ENCODE peak calls at places on chromosomes 13 and 19, in ten cellular contexts. S is neural progenitor cell, O is GM23248, T is esophagus squamous epithelium, J is body of pancreas, F is PC-3, P is cardiac muscle cell, L is Peyer's patch, Q is BE2C, A is uterus. K is an unnamed sample.

GRCh38 chr19:23203841-23204344 is 46.3 kb downstream of the ZNF724 start:
- DNase-seq in S (no peak), O (no peak), T (no peak), J (no peak), F (no peak), P (peak; percentile 16), L (no peak), Q (no peak), A (peak; percentile 31), K (no peak)

GRCh38 chr19:4454952-4455738 is 2.4 kb downstream of the UBXN6 start:
- DNase-seq in S (no peak), O (peak; percentile 89), T (no peak), J (no peak), F (no peak), P (peak; percentile 80), L (no peak), Q (no peak), A (peak; percentile 69), K (no peak)

GRCh38 chr19:44747739-44748425 is 626 bp upstream of the BCL3 start:
- DNase-seq in S (peak; percentile 17), O (peak; percentile 77), T (no peak), J (peak; percentile 66), F (peak; percentile 46), P (peak; percentile 81), L (peak; percentile 82), Q (peak; percentile 83), A (peak; percentile 64), K (no peak)

GRCh38 chr19:50432658-50433057 is at the start of gene MYBPC2:
- DNase-seq in S (peak; percentile 51), O (no peak), T (no peak), J (no peak), F (no peak), P (peak; percentile 27), L (no peak), Q (no peak), A (no peak), K (no peak)

GRCh38 chr13:86608739-86609138 is 809.5 kb upstream of the SLITRK6 start:
- DNase-seq in S (no peak), O (no peak), T (no peak), J (no peak), F (no peak), P (no peak), L (no peak), Q (no peak), A (no peak), K (no peak)

GRCh38 chr19:7989071-7989575 is 16.3 kb downstream of the ELAVL1 start:
- DNase-seq in S (no peak), O (no peak), T (no peak), J (no peak), F (peak; percentile 84), P (no peak), L (no peak), Q (no peak), A (no peak), K (no peak)

GRCh38 chr19:29971648-29972047 is 29.6 kb downstream of the URI1 start:
- DNase-seq in S (no peak), O (no peak), T (no peak), J (no peak), F (no peak), P (no peak), L (no peak), Q (no peak), A (no peak), K (no peak)

GRCh38 chr19:56594783-56595547 is at the start of gene ZNF71:
- DNase-seq in S (peak; percentile 95), O (peak; percentile 93), T (peak; percentile 41), J (peak; percentile 89), F (peak; percentile 86), P (peak; percentile 92), L (peak; percentile 94), Q (peak; percentile 94), A (peak; percentile 89), K (peak; percentile 87)

GRCh38 chr19:6800991-6801396 is 28.5 kb downstream of the VAV1 start:
- DNase-seq in S (no peak), O (peak; percentile 86), T (no peak), J (no peak), F (peak; percentile 99), P (peak; percentile 62), L (no peak), Q (no peak), A (no peak), K (no peak)

GRCh38 chr19:55443045-55443823 is at the start of gene SHISA7:
- DNase-seq in S (peak; percentile 48), O (peak; percentile 30), T (no peak), J (no peak), F (peak; percentile 23), P (no peak), L (no peak), Q (no peak), A (no peak), K (no peak)

GRCh38 chr19:33580645-33581037 is 41.1 kb upstream of the CHST8 start:
- DNase-seq in S (no peak), O (no peak), T (no peak), J (no peak), F (peak; percentile 17), P (no peak), L (no peak), Q (no peak), A (no peak), K (no peak)

GRCh38 chr19:4717191-4717965 is 6.3 kb downstream of the DPP9 start:
- DNase-seq in S (no peak), O (no peak), T (no peak), J (no peak), F (peak; percentile 80), P (peak; percentile 54), L (no peak), Q (no peak), A (no peak), K (no peak)

DNA sequence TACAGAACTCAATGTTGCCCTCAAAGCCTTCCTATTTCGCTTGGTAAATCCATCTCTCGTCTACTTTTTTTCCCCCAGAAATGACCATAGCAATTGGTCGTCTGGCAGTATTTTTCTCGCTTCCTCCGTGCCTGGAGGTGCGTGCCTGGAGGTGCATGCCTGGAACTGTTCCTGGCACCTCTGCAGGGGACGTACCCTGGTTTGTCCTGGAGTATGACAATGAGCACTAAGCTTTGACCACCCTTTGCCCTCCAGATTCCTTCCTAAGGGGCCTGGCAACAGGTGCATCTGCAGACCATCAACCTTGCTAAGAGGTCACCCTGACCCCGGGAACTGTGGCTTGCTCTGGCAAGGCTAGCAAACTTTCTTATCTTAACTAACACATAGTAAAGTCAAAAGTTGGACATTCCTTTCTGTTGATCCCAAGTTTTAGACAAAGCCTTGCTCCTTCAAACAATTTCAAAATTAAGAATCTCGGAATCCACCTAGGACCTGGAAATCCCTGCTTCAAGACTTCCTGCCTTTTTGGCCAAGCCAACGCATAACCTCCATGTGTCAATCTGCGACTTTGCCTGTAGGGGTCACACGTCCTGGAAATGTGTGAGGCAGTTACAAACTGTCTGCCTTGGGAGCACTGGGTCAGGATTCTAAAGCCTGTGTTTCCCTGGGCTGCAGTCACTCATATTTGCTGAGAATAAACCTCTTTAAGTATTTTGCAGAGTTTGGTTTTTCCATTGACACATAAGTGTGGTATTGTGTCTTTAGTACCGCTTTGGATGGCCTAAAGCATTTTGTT is 28.8 kb upstream of the TUBGCP3 start:
- DNase-seq in S (peak; percentile 65), O (peak; percentile 67), T (no peak), J (peak; percentile 41), F (peak; percentile 53), P (peak; percentile 62), L (no peak), Q (peak; percentile 46), A (no peak), K (no peak)
- H3K4me1 ChIP-seq in S (no peaks in the 10 kb centered on the region), O (no peaks in the 10 kb centered on the region), T (no peaks in the 10 kb centered on the region), J (no peaks in the 10 kb centered on the region), F (no peaks in the 10 kb centered on the region), P (no peaks in the 10 kb centered on the region), L (no peaks in the 10 kb centered on the region), Q (no peaks in the 10 kb centered on the region), A (no peaks in the 10 kb centered on the region), K (no peaks in the 10 kb centered on the region)

DNA sequence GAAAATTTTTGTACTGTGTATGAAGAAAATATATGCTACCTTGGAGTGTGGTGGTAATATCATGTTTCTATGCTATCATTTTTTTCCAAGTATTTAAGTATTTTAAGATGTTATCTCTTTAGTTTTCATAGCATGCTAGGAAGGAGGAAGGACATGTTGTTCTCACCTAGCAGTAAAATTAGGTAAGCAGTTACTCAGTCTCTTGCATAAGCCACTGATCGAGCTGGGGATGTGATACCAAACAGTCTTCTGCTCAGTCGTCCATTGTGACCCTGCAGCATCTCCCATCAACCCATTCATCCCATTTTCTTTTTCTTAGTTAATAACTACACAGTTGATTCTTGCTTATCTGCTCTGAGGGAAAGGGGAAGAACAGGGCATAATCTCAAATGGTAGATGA is 130.6 kb downstream of the KLF5 start:
- DNase-seq in S (no peak), O (no peak), T (no peak), J (no peak), F (no peak), P (no peak), L (no peak), Q (no peak), A (no peak), K (no peak)
- H3K4me3 ChIP-seq in S (no peak overlapping the region), O (no peak overlapping the region), T (no peak overlapping the region), J (no peak overlapping the region), F (no peak overlapping the region), P (no peak overlapping the region), L (no peak overlapping the region), Q (no peak overlapping the region), A (no peak overlapping the region), K (no peak overlapping the region)

GRCh38 chr13:97261254-97262015 is 39.3 kb downstream of the MBNL2 start:
- DNase-seq in S (no peak), O (no peak), T (no peak), J (no peak), F (no peak), P (no peak), L (no peak), Q (no peak), A (no peak), K (no peak)
- H3K4me1 ChIP-seq in S (peaks cover 4% of the 10 kb centered on the region), O (peaks cover 40% of the 10 kb centered on the region), T (peaks cover 17% of the 10 kb centered on the region), J (peaks cover 78% of the 10 kb centered on the region), F (peaks cover 43% of the 10 kb centered on the region), P (peaks cover 35% of the 10 kb centered on the region), L (peaks cover 3% of the 10 kb centered on the region), Q (peaks cover 30% of the 10 kb centered on the region), A (peaks cover 10% of the 10 kb centered on the region), K (peaks cover 10% of the 10 kb centered on the region)

GRCh38 chr19:2170987-2171348 is 7.2 kb downstream of the DOT1L start:
- DNase-seq in S (no peak), O (no peak), T (no peak), J (no peak), F (no peak), P (no peak), L (no peak), Q (no peak), A (no peak), K (no peak)

GRCh38 chr19:2170219-2170618 is 6.5 kb downstream of the DOT1L start:
- DNase-seq in S (peak; percentile 77), O (no peak), T (no peak), J (no peak), F (no peak), P (no peak), L (no peak), Q (peak; percentile 44), A (no peak), K (no peak)

GRCh38 chr19:2167896-2168618 is 4.3 kb downstream of the DOT1L start:
- DNase-seq in S (no peak), O (peak; percentile 74), T (peak; percentile 49), J (no peak), F (peak; percentile 23), P (peak; percentile 62), L (peak; percentile 86), Q (no peak), A (peak; percentile 57), K (peak; percentile 7)

GRCh38 chr19:2166741-2167738 is 3.3 kb downstream of the DOT1L start:
- DNase-seq in S (no peak), O (peak; percentile 92), T (no peak), J (peak; percentile 81), F (peak; percentile 70), P (peak; percentile 83), L (peak; percentile 77), Q (peak; percentile 90), A (peak; percentile 81), K (no peak)

GRCh38 chr19:2168619-2169424 is 5.1 kb downstream of the DOT1L start:
- DNase-seq in S (peak; percentile 93), O (peak; percentile 99), T (peak; percentile 74), J (peak; percentile 97), F (peak; percentile 97), P (peak; percentile 98), L (peak; percentile 96), Q (peak; percentile 88), A (peak; percentile 96), K (peak; percentile 15)
- H3K4me3 ChIP-seq in S (no peak overlapping the region), O (peak overlapping the region; percentile 51), T (no peak overlapping the region), J (no peak overlapping the region), F (peak overlapping the region; percentile 42), P (no peak overlapping the region), L (no peak overlapping the region), Q (no peak overlapping the region), A (no peak overlapping the region), K (no peak overlapping the region)

K was measured in CD8-positive, alpha-beta T cell.